ENCODE peak calls at places on chromosomes 7 and 10, in five cellular contexts. H is cardiac muscle cell, O is testis, P is GM23338, L is aorta. J is an unnamed sample.

GRCh38 chr10:32366588-32366987 is 19.6 kb upstream of the EPC1 start:
- DNase-seq in H (no peak), O (no peak), P (no peak), L (no peak), J (no peak)

GRCh38 chr7:40221836-40222235 is 87.0 kb downstream of the SUGCT start:
- DNase-seq in H (no peak), O (no peak), P (no peak), L (no peak), J (no peak)

GRCh38 chr7:107966701-107967100 is 36.3 kb downstream of the LAMB1 start:
- DNase-seq in H (peak), O (no peak), P (peak), L (no peak), J (no peak)

GRCh38 chr7:24812313-24812945 is 55.2 kb upstream of the GSDME start:
- DNase-seq in H (peak), O (peak), P (peak), L (peak), J (peak)

GRCh38 chr10:124249812-124250432 is 156.5 kb upstream of the CHST15 start:
- DNase-seq in H (no peak), O (no peak), P (peak), L (peak), J (no peak)

GRCh38 chr10:129870926-129871660 is 93.0 kb downstream of the EBF3 start:
- DNase-seq in H (no peak), O (no peak), P (no peak), L (peak), J (no peak)

GRCh38 chr10:86511027-86511865 is 10.3 kb downstream of the WAPL start:
- DNase-seq in H (no peak), O (no peak), P (peak), L (no peak), J (no peak)

GRCh38 chr7:37495574-37496184 is 47.0 kb upstream of the ELMO1 start:
- DNase-seq in H (peak), O (no peak), P (peak), L (no peak), J (no peak)

GRCh38 chr10:16606421-16606820 is 84.7 kb upstream of the C1QL3 start:
- DNase-seq in H (no peak), O (no peak), P (no peak), L (no peak), J (no peak)

GRCh38 chr7:95608344-95609173 is 12.2 kb upstream of the PDK4 start:
- DNase-seq in H (peak), O (peak), P (peak), L (peak), J (peak)

GRCh38 chr7:142717453-142717852 is 31.8 kb upstream of the PRSS1 start:
- DNase-seq in H (no peak), O (no peak), P (no peak), L (no peak), J (no peak)

GRCh38 chr7:44977304-44977858 is 1.4 kb downstream of the MYO1G start:
- DNase-seq in H (no peak), O (no peak), P (no peak), L (peak), J (no peak)

GRCh38 chr7:84025332-84025927 is 169.2 kb downstream of the SEMA3A start:
- DNase-seq in H (no peak), O (peak), P (peak), L (no peak), J (no peak)

GRCh38 chr7:11742496-11742895 is 89.5 kb downstream of the THSD7A start:
- DNase-seq in H (no peak), O (no peak), P (no peak), L (no peak), J (no peak)

DNA sequence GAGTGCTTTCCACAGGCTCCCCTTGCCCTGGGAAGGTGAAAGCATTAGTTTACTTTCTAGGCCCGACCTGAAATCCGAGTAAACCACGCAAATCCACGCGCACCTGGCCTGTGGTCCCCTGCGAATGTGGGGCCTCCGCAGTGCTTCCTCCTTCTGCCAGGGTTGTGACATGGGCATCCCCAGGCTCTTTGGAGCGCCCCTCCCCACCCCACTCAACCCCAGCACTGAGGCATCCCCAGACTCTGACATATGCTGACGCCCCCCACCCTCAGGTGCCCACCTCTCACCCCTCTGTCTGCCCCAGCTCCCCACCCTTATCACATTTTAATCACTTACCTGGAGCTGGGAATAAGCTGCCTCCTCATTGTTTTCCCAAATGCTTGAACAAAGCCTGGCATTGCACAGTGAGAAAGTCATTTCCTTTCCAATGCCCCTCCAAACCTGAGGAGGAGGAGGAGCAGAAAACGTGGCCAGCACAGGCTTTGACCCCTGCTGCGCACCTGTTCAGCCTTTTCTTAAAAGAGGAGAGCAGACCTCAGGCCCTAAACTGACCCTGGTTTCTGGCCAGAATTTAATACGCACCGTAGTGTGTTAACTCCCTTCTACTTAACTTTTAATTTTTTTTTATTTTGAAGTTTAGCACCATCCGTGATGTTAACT is 129.3 kb downstream of the WDR11 start:
- DNase-seq in H (no peak), O (no peak), P (peak), L (no peak), J (no peak)
- H3K27ac ChIP-seq in H (no peak), O (no peak), P (no peak), L (no peak), J (no peak)

GRCh38 chr10:92238586-92239098 is 52.2 kb downstream of the CPEB3 start:
- DNase-seq in H (no peak), O (peak), P (peak), L (no peak), J (peak)
- H3K27ac ChIP-seq in H (peak), O (peak), P (no peak), L (no peak), J (peak)

GRCh38 chr7:87206361-87206760 is 13.2 kb downstream of the TMEM243 start:
- DNase-seq in H (no peak), O (no peak), P (no peak), L (no peak), J (no peak)
- H3K27ac ChIP-seq in H (no peak), O (no peak), P (no peak), L (no peak), J (no peak)

GRCh38 chr7:128318696-128319095 is 25.0 kb downstream of the RBM28 start:
- DNase-seq in H (no peak), O (no peak), P (no peak), L (no peak), J (no peak)

GRCh38 chr7:128322040-128322643 is 21.6 kb downstream of the RBM28 start:
- DNase-seq in H (peak), O (no peak), P (peak), L (no peak), J (no peak)

GRCh38 chr7:128323489-128324362 is 20.0 kb downstream of the RBM28 start:
- DNase-seq in H (no peak), O (no peak), P (no peak), L (no peak), J (no peak)

GRCh38 chr7:128321044-128321422 is 22.7 kb downstream of the RBM28 start:
- DNase-seq in H (no peak), O (no peak), P (no peak), L (no peak), J (no peak)

GRCh38 chr7:128324363-128324680 is 19.4 kb downstream of the RBM28 start:
- DNase-seq in H (no peak), O (no peak), P (no peak), L (no peak), J (no peak)
- H3K27ac ChIP-seq in H (peak), O (no peak), P (no peak), L (no peak), J (peak)

DNA sequence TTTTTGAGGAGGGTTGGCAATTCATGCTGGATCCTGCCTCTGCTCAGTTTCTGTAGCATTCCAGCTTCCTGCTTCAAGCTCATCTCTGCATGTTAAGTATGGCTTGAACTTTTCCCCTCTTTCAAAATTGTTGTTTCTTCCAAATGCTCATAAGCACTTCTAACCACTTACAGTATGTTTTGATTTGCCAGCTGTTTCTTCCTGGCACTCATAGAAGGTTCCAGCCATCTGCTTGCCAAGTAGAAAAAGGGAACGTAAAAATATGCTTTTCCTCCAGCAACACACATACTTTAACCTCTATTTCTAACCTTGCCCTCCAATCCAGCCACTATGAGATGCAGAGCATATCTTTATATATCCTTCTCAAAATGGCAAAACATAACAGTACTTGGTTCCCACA is 692.6 kb upstream of the COBL start:
- DNase-seq in H (no peak), O (no peak), P (no peak), L (no peak), J (no peak)
- H3K27ac ChIP-seq in H (no peak), O (no peak), P (no peak), L (no peak), J (no peak)

GRCh38 chr7:131889572-131890150 is 333.2 kb upstream of the PODXL start:
- DNase-seq in H (peak), O (no peak), P (no peak), L (no peak), J (no peak)
- H3K27ac ChIP-seq in H (no peak), O (no peak), P (no peak), L (no peak), J (no peak)

GRCh38 chr7:90413185-90413528 is 9.9 kb downstream of the CLDN12 start:
- DNase-seq in H (no peak), O (no peak), P (no peak), L (no peak), J (no peak)
- H3K27ac ChIP-seq in H (no peak), O (no peak), P (no peak), L (no peak), J (no peak)

DNA sequence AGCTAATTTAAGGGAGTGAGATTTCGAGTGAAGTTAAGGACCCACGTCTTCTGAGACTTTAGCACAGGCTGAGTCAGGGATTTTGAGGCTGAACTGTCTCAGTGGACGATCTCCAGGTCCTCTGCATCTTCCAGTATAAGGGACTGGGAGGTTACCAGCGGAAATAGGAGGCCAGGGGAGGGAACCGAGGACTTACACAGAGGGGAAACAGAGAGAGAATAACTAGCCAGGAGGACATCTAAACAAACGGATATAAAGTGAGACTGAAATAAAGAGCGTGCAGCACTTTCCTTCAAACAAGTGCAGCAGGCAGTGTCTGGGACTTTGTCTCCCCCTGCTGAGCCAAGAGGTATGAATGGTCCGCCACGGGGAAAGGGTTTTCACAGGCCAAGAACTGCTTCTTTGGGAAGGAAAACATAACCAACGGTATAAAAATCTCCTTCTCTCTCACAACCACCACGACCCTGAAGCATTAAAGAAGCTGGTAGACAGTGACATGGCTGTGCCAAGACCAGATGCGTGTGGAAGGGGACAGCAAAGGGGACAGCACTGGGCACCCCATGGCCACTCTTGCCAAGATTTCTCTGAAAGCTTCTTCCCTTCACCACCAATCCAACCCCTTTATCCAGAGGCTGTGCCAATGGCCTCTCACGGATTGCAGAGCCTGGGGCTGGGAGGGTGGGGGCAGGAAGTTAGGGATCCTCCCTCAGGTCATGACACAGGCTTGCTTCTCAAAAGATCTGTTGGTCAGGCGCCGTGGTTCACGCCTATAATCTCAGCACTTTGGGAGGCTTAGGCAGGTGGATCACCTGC is 72.0 kb downstream of the SLC37A3 start:
- DNase-seq in H (peak), O (peak), P (peak), L (peak), J (peak)
- H3K27ac ChIP-seq in H (peak), O (no peak), P (no peak), L (no peak), J (no peak)

DNA sequence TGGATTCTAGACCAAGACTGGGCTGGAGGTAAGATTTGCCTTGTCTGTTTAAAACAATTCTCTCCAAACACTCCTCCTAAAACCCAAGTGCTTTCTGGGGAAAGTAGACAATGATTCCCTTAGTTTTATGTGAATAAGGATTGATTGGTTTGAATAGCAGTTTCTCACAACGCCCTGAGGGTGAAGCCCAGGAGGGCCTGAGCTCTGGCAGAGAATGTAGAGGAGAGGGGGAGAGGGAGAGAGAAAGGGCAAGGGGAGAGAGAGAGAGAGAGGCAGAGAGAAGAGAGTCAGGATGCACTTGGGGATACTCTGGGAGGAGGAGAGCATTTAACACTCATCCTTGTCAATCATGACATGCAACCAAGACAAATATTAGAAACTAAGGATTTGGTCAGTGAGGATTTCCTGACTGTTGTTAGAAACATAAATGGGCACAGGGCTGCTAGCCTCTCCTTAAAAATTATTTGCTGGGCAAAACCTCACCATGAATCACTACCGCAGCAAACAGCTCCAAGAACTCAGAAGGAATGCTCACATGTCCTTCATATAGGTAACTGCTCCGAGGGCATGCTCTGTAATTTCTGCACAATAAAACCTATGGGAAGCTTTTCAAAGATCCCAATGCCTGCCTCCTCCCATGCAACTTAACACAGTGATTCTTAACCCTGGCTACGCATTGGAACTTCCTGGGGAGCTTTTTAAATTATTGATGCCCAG is 55.2 kb upstream of the RAPGEF5 start:
- DNase-seq in H (no peak), O (no peak), P (peak), L (no peak), J (no peak)
- H3K27ac ChIP-seq in H (no peak), O (no peak), P (peak), L (no peak), J (no peak)

GRCh38 chr10:52875341-52875740 is 102.8 kb upstream of the MBL2 start:
- DNase-seq in H (no peak), O (no peak), P (no peak), L (no peak), J (no peak)

GRCh38 chr10:52879181-52879607 is 106.6 kb upstream of the MBL2 start:
- DNase-seq in H (no peak), O (no peak), P (no peak), L (no peak), J (no peak)

GRCh38 chr10:52883996-52884871 is 111.7 kb upstream of the MBL2 start:
- DNase-seq in H (peak), O (peak), P (peak), L (no peak), J (no peak)

GRCh38 chr10:52877453-52877852 is 104.9 kb upstream of the MBL2 start:
- DNase-seq in H (no peak), O (no peak), P (no peak), L (no peak), J (no peak)

DNA sequence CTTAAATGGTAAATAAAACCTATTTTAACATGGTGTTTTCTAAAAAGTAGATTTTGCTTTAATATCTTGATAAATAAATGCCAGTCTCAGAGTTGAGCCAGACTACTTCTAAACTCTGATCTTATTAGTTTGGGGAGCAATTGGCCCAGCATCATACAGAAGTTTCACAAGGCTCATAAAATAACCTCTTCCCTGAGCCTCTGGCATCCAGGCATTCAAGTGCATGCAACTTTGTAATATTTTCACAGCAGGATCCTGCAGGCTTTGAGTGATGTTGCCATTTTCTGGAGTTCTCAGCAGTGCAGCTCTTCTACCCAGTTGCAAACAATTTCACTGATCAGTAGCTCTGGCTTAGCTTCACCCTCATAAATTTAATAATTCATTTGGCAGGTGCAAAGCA is 107.1 kb upstream of the MBL2 start:
- DNase-seq in H (no peak), O (peak), P (no peak), L (no peak), J (no peak)
- H3K27ac ChIP-seq in H (no peak), O (no peak), P (no peak), L (no peak), J (no peak)